ENCODE peak calls at places on chromosomes 2 and 18, in ten cellular contexts. W is stimulated activated CD8-positive, alpha-beta memory T cell treated with anti-CD3 and anti-CD28 coated beads, Interleukin-15, amount 100 ng/mL, for 1 hour; Y is activated CD4-positive, alpha-beta T cell treated with anti-CD3 and anti-CD28 coated beads, Interleukin-2, amount 50 U/mL, for 48 hours; A is retina; G is GM13977; R is globus pallidus; Q is neuronal stem cell; O is LHCN-M2; I is GF-D8; C is HuH-7.5. P is an unnamed sample.

GRCh38 chr18:79553154-79553553 is 126.4 kb upstream of the CTDP1 start:
- DNase-seq in W (no peak), Y (no peak), A (no peak), G (no peak), R (no peak), Q (no peak), O (no peak), I (no peak), C (no peak), P (no peak)

GRCh38 chr18:37499008-37499407 is 66.6 kb downstream of the CELF4 start:
- DNase-seq in W (no peak), Y (no peak), A (no peak), G (no peak), R (no peak), Q (no peak), O (no peak), I (no peak), C (no peak), P (no peak)

GRCh38 chr18:8411492-8411891 is 197.7 kb upstream of the RAB12 start:
- DNase-seq in W (no peak), Y (no peak), A (no peak), G (no peak), R (no peak), Q (no peak), O (no peak), I (no peak), C (no peak), P (no peak)

GRCh38 chr2:173434729-173435345 is 80.2 kb downstream of the CDCA7 start:
- DNase-seq in W (no peak), Y (no peak), A (no peak), G (no peak), R (no peak), Q (no peak), O (no peak), I (no peak), C (no peak), P (no peak)

GRCh38 chr18:74515620-74516231 is 18.6 kb upstream of the CNDP1 start:
- DNase-seq in W (no peak), Y (no peak), A (no peak), G (no peak), R (no peak), Q (no peak), O (no peak), I (no peak), C (no peak), P (no peak)

GRCh38 chr2:101427743-101428142 is 40.4 kb upstream of the CREG2 start:
- DNase-seq in W (no peak), Y (no peak), A (no peak), G (no peak), R (no peak), Q (no peak), O (no peak), I (no peak), C (no peak), P (no peak)

GRCh38 chr2:25159947-25160346 is 8.4 kb downstream of the POMC start:
- DNase-seq in W (no peak), Y (no peak), A (peak), G (no peak), R (no peak), Q (no peak), O (peak), I (no peak), C (peak), P (no peak)

GRCh38 chr2:8482432-8482831 is 199.4 kb upstream of the ID2 start:
- DNase-seq in W (no peak), Y (no peak), A (no peak), G (no peak), R (no peak), Q (no peak), O (no peak), I (no peak), C (no peak), P (no peak)

GRCh38 chr18:48475635-48476549 is 62.9 kb upstream of the CTIF start:
- DNase-seq in W (no peak), Y (peak), A (peak), G (peak), R (peak), Q (peak), O (peak), I (peak), C (peak), P (peak)

GRCh38 chr2:98702127-98702802 is 28.7 kb downstream of the MGAT4A start:
- DNase-seq in W (no peak), Y (no peak), A (peak), G (no peak), R (peak), Q (no peak), O (no peak), I (no peak), C (peak), P (no peak)

GRCh38 chr18:46627136-46627535 is 29.9 kb downstream of the LOXHD1 start:
- DNase-seq in W (no peak), Y (no peak), A (no peak), G (no peak), R (no peak), Q (no peak), O (no peak), I (no peak), C (no peak), P (no peak)

GRCh38 chr2:199716807-199717586 is 134.0 kb downstream of the FTCDNL1 start:
- DNase-seq in W (no peak), Y (no peak), A (no peak), G (no peak), R (no peak), Q (no peak), O (peak), I (no peak), C (no peak), P (no peak)

GRCh38 chr2:205235434-205235833 is 446.9 kb upstream of the NRP2 start:
- DNase-seq in W (no peak), Y (no peak), A (no peak), G (no peak), R (no peak), Q (no peak), O (no peak), I (no peak), C (peak), P (no peak)

GRCh38 chr2:46379213-46380037 is 82.2 kb downstream of the EPAS1 start:
- DNase-seq in W (no peak), Y (no peak), A (no peak), G (no peak), R (no peak), Q (no peak), O (peak), I (no peak), C (no peak), P (peak)

GRCh38 chr2:233139875-233140585 is 79.9 kb downstream of the INPP5D start:
- DNase-seq in W (no peak), Y (no peak), A (no peak), G (no peak), R (no peak), Q (no peak), O (no peak), I (no peak), C (no peak), P (no peak)

GRCh38 chr2:241274127-241274526 is 41.3 kb downstream of the HDLBP start:
- DNase-seq in W (no peak), Y (no peak), A (no peak), G (no peak), R (no peak), Q (no peak), O (no peak), I (no peak), C (no peak), P (no peak)